ENCODE peak calls at places on chromosomes 4 and X, in seven cellular contexts. F, K, M, P, T, N and J are unnamed samples.

GRCh38 chr4:183017962-183018361 is 81.1 kb upstream of the WWC2 start:
- DNase-seq in N (no peak), P (no peak), M (no peak), F (no peak), T (no peak), K (no peak), J (no peak)

GRCh38 chr4:46886711-46887110 is 22.3 kb downstream of the COX7B2 start:
- DNase-seq in K (no peak), M (peak), T (no peak), P (peak), N (peak), F (no peak), J (peak)

GRCh38 chr4:109441858-109442480 is 8.4 kb downstream of the SEC24B start:
- DNase-seq in T (no peak), P (no peak), M (peak), K (no peak), N (no peak), F (no peak), J (no peak)

GRCh38 chr4:22372958-22373357 is 142.9 kb downstream of the ADGRA3 start:
- DNase-seq in F (no peak), P (no peak), N (no peak), M (no peak), T (no peak), K (no peak), J (no peak)

GRCh38 chr4:4206204-4206603 is 20.5 kb downstream of the OTOP1 start:
- DNase-seq in N (no peak), F (no peak), K (no peak), P (no peak), M (no peak), T (no peak), J (no peak)

GRCh38 chr4:3852751-3853150 is 86.6 kb downstream of the ADRA2C start:
- DNase-seq in N (no peak), F (no peak), P (no peak), M (no peak), K (no peak), T (no peak), J (no peak)

GRCh38 chrX:3136161-3136961 is 95.1 kb downstream of the ARSF start:
- DNase-seq in F (no peak), P (no peak), N (no peak), K (no peak), M (no peak), T (no peak), J (no peak)

GRCh38 chr4:121107507-121107906 is 35.2 kb upstream of the NDNF start:
- DNase-seq in P (no peak), K (no peak), F (no peak), T (no peak), N (no peak), M (no peak), J (no peak)

GRCh38 chrX:64571011-64571410 is 175.8 kb upstream of the MTMR8 start:
- DNase-seq in M (no peak), P (no peak), F (no peak), N (no peak), T (peak), K (no peak), J (no peak)

GRCh38 chrX:75596178-75596577 is 73.3 kb upstream of the ZDHHC15 start:
- DNase-seq in M (no peak), P (no peak), T (no peak), N (no peak), K (no peak), F (no peak), J (no peak)

GRCh38 chrX:7334253-7334935 is 186.4 kb upstream of the PUDP start:
- DNase-seq in P (peak), T (no peak), N (no peak), K (no peak), F (no peak), M (peak), J (peak)

GRCh38 chr4:40305329-40306193 is 29.6 kb upstream of the CHRNA9 start:
- DNase-seq in P (no peak), K (no peak), N (no peak), T (no peak), M (no peak), F (peak), J (no peak)

GRCh38 chrX:75746891-75747639 is 38.0 kb downstream of the MAGEE2 start:
- DNase-seq in P (peak), K (no peak), N (no peak), M (peak), F (peak), T (peak), J (no peak)

GRCh38 chr4:186191266-186192067 is at the start of gene CYP4V2:
- DNase-seq in F (peak), K (peak), P (peak), N (peak), T (no peak), M (peak), J (peak)

GRCh38 chrX:78048036-78048435 is 56.0 kb upstream of the PGK1 start:
- DNase-seq in M (no peak), P (no peak), N (no peak), T (no peak), F (no peak), K (no peak), J (no peak)

GRCh38 chr4:169774466-169775445 is 17.0 kb upstream of the HPF1 start:
- DNase-seq in T (no peak), K (no peak), N (peak), F (no peak), P (peak), M (no peak), J (no peak)

GRCh38 chr4:978957-979701 is 5.8 kb upstream of the DGKQ start:
- DNase-seq in T (no peak), N (peak), K (no peak), F (no peak), M (no peak), P (peak), J (no peak)

GRCh38 chr4:142846729-142847606 is 867 bp upstream of the INPP4B start:
- DNase-seq in N (peak), F (peak), T (peak), K (peak), M (peak), P (peak), J (no peak)

GRCh38 chr4:57109530-57109846 is 697 bp downstream of the IGFBP7 start:
- DNase-seq in F (no peak), M (no peak), N (no peak), P (peak), K (no peak), T (no peak), J (no peak)

GRCh38 chr4:76892601-76893000 is 5.3 kb downstream of the SOWAHB start:
- DNase-seq in T (no peak), K (no peak), F (no peak), N (no peak), P (no peak), M (peak), J (no peak)

GRCh38 chr4:168421671-168422070 is 58.6 kb downstream of the DDX60L start:
- DNase-seq in F (no peak), T (no peak), P (peak), N (peak), M (peak), K (no peak), J (no peak)

GRCh38 chr4:173529505-173530325 is at the start of gene HAND2:
- DNase-seq in P (peak), K (peak), N (no peak), T (no peak), F (peak), M (no peak), J (peak)

GRCh38 chrX:129808829-129809745 is 29.3 kb downstream of the SASH3 start:
- DNase-seq in F (no peak), N (no peak), K (no peak), M (no peak), T (no peak), P (peak), J (no peak)

GRCh38 chr4:10441512-10441911 is 15.7 kb downstream of the ZNF518B start:
- DNase-seq in M (no peak), T (no peak), K (no peak), P (no peak), F (no peak), N (no peak), J (no peak)

GRCh38 chr4:76579596-76580375 is 144.8 kb downstream of the SHROOM3 start:
- DNase-seq in K (no peak), M (peak), F (peak), N (no peak), T (no peak), P (no peak), J (no peak)

GRCh38 chr4:106978046-106978774 is 57.9 kb downstream of the DKK2 start:
- DNase-seq in P (no peak), N (no peak), K (no peak), F (no peak), M (no peak), T (peak), J (no peak)

GRCh38 chrX:132615396-132616131 is 126.7 kb upstream of the MBNL3 start:
- DNase-seq in T (peak), F (peak), P (peak), N (peak), M (peak), K (peak), J (no peak)

GRCh38 chrX:11426712-11427081 is 133.5 kb downstream of the AMELX start:
- DNase-seq in K (no peak), P (no peak), F (no peak), N (no peak), M (no peak), T (no peak), J (no peak)

GRCh38 chrX:110383414-110383813 is 24.8 kb downstream of the RTL9 start:
- DNase-seq in N (no peak), M (peak), T (no peak), P (peak), F (no peak), K (no peak), J (peak)

GRCh38 chr4:148043990-148044645 is 312.2 kb downstream of the ARHGAP10 start:
- DNase-seq in P (no peak), K (no peak), T (no peak), F (no peak), N (no peak), M (no peak), J (no peak)

GRCh38 chr4:183256756-183257385 is 63.2 kb downstream of the CLDN22 start:
- DNase-seq in T (no peak), F (peak), M (peak), K (no peak), N (peak), P (peak), J (no peak)

GRCh38 chrX:117707948-117708743 is 408.5 kb downstream of the KLHL13 start:
- DNase-seq in N (no peak), F (no peak), T (no peak), K (no peak), M (no peak), P (no peak), J (no peak)

GRCh38 chrX:85326234-85327059 is 53.0 kb downstream of the POF1B start:
- DNase-seq in N (no peak), P (no peak), K (no peak), F (no peak), M (no peak), T (no peak), J (no peak)

GRCh38 chr4:10130190-10130888 is 13.7 kb upstream of the WDR1 start:
- DNase-seq in F (no peak), P (no peak), M (no peak), N (no peak), T (no peak), K (no peak), J (no peak)

GRCh38 chr4:179307297-179308136 is 1865.3 kb upstream of the AGA start:
- DNase-seq in M (peak), N (no peak), K (no peak), T (peak), F (peak), P (peak), J (no peak)

GRCh38 chr4:8163026-8163425 is 4.4 kb upstream of the ABLIM2 start:
- DNase-seq in M (no peak), P (no peak), N (no peak), T (no peak), F (no peak), K (no peak), J (no peak)

GRCh38 chr4:184472540-184473264 is 1.6 kb downstream of the IRF2 start:
- DNase-seq in P (peak), N (peak), K (peak), M (peak), T (no peak), F (peak), J (no peak)

GRCh38 chr4:14458463-14458862 is 543.8 kb upstream of the CPEB2 start:
- DNase-seq in F (no peak), T (no peak), N (no peak), M (no peak), P (no peak), K (no peak), J (no peak)

DNA sequence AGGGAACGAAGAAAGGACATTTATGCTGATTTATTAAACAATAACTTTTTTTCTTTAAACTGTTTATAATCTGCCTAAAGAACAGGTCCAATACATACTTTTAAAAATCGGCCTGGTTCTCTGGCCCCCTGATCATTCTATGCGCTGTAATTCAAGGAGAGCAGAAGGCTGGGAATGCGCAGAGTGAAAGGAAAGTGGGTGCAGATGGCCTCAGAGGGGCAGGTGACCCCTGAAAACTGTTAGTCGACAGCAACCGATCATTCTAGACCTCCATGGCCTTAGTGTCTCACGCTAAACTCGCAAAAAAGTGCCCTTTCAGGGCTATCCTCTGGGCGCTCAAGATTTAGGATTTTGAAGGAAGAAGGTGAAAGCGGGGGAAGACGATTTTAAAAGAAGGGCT is 2.2 kb downstream of the PDE5A start:
- DNase-seq in K (no peak), F (no peak), T (no peak), N (no peak), M (no peak), P (no peak), J (no peak)
- H3K4me3 ChIP-seq in K (no peak), F (peak), T (no peak), N (no peak), M (peak), P (no peak), J (peak)

GRCh38 chr4:38837849-38838248 is 18.8 kb downstream of the TLR6 start:
- DNase-seq in N (peak), K (no peak), M (peak), P (peak), T (no peak), F (no peak), J (no peak)
- H3K4me3 ChIP-seq in N (no peak), K (no peak), M (no peak), P (no peak), T (no peak), F (no peak), J (no peak)

GRCh38 chr4:177308842-177309524 is 691 bp upstream of the NEIL3 start:
- DNase-seq in F (no peak), T (no peak), P (no peak), N (no peak), K (no peak), M (no peak), J (no peak)

GRCh38 chr4:177308125-177308524 is 1.5 kb upstream of the NEIL3 start:
- DNase-seq in M (peak), T (no peak), P (peak), K (no peak), F (no peak), N (no peak), J (peak)

GRCh38 chr4:177313263-177313662 is 3.6 kb downstream of the NEIL3 start:
- DNase-seq in F (no peak), M (no peak), T (no peak), K (no peak), P (peak), N (no peak), J (peak)

DNA sequence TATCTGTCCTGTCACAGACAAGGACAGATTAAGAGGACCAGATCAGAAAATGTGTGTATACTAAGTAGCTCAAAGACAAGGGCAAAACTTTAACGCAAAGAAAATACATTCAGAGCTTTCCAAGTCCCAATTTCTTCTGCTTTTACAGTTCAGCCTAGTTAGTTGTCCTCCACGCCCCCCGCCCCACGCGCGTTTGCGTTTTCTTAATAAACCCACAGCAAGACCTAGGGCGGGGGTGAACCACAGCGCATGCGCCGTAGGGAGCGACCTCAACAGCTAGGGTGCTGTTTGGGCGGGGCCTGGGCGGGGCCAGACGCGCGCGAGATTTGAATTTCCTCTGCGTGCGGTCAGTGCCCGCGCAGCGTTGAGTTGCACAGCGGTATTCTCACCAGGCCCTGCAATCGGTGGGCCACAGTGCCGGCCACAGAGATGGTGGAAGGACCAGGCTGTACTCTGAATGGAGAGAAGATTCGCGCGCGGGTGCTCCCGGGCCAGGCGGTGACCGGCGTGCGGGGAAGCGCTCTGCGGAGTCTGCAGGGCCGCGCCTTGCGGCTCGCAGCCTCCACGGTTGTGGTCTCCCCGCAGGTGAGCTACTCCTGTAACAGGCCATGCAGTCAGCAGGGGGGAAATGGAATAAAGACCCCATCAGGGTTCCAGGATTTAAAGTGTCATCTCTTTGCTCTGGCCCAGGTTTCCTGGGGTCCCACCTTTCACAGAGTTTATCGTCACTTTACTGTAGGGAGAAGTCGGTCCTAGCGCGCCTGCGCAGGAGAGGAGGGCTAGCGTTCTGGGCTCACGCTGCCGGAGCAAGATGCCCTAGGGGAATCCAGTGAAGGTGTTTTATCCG is at the start of gene NEIL3:
- DNase-seq in F (peak), M (peak), N (peak), T (peak), P (peak), K (peak), J (peak)
- H3K4me3 ChIP-seq in F (peak), M (peak), N (peak), T (peak), P (peak), K (peak), J (peak)

GRCh38 chr4:159765402-159765801 is 662.5 kb downstream of the RAPGEF2 start:
- DNase-seq in T (no peak), P (peak), F (no peak), K (no peak), M (peak), N (no peak), J (no peak)
- H3K4me3 ChIP-seq in T (no peak), P (no peak), F (no peak), K (no peak), M (no peak), N (no peak), J (no peak)

GRCh38 chr4:155578726-155579385 is 87.8 kb upstream of the GUCY1A1 start:
- DNase-seq in K (no peak), T (no peak), M (peak), N (peak), P (peak), F (no peak), J (no peak)
- H3K4me3 ChIP-seq in K (no peak), T (no peak), M (no peak), N (no peak), P (no peak), F (no peak), J (no peak)

GRCh38 chr4:2387829-2388228 is 30.6 kb downstream of the ZFYVE28 start:
- DNase-seq in M (no peak), P (no peak), F (no peak), N (no peak), K (no peak), T (no peak), J (no peak)

GRCh38 chr4:2389691-2390090 is 28.8 kb downstream of the ZFYVE28 start:
- DNase-seq in P (no peak), N (no peak), F (no peak), K (no peak), T (no peak), M (no peak), J (no peak)

GRCh38 chr4:2387205-2387604 is 31.2 kb downstream of the ZFYVE28 start:
- DNase-seq in M (no peak), F (no peak), K (no peak), T (no peak), N (no peak), P (no peak), J (no peak)

GRCh38 chr4:2390146-2390545 is 28.3 kb downstream of the ZFYVE28 start:
- DNase-seq in T (no peak), P (peak), K (no peak), M (no peak), F (no peak), N (no peak), J (no peak)

GRCh38 chr4:2388430-2389182 is 29.8 kb downstream of the ZFYVE28 start:
- DNase-seq in N (no peak), P (peak), M (no peak), T (no peak), F (no peak), K (no peak), J (no peak)
- H3K4me3 ChIP-seq in N (no peak), P (no peak), M (no peak), T (no peak), F (no peak), K (no peak), J (no peak)